ENCODE peak calls at places on chromosomes 5 and 9, in nine cellular contexts. One of them, this sample, is unnamed.

GRCh38 chr9:89120704-89121103 is 57.9 kb downstream of the SHC3 start:
- DNase-seq in ovary: no peak
- DNase-seq in activated CD8-positive, alpha-beta memory T cell treated with anti-CD3 and anti-CD28 coated beads for 24 hours: no peak
- DNase-seq in AG04450: no peak
- DNase-seq in caudate nucleus: no peak
- DNase-seq in dorsolateral prefrontal cortex: no peak
- DNase-seq in stimulated activated CD4-positive, alpha-beta T cell treated with anti-CD3 and anti-CD28 coated beads, Interleukin-12 subunit alpha, Interleukin-12 subunit beta, amount 100 ng/mL, for 24 hours: no peak
- DNase-seq in SW480: no peak
- DNase-seq in HCEC 1CT: no peak
- DNase-seq in this sample: no peak

GRCh38 chr9:95572370-95573151 is 55.8 kb upstream of the PTCH1 start:
- DNase-seq in ovary: no peak
- DNase-seq in activated CD8-positive, alpha-beta memory T cell treated with anti-CD3 and anti-CD28 coated beads for 24 hours: no peak
- DNase-seq in AG04450: no peak
- DNase-seq in caudate nucleus: no peak
- DNase-seq in dorsolateral prefrontal cortex: no peak
- DNase-seq in stimulated activated CD4-positive, alpha-beta T cell treated with anti-CD3 and anti-CD28 coated beads, Interleukin-12 subunit alpha, Interleukin-12 subunit beta, amount 100 ng/mL, for 24 hours: no peak
- DNase-seq in SW480: no peak
- DNase-seq in HCEC 1CT: peak
- DNase-seq in this sample: no peak

GRCh38 chr9:29966247-29966646 is 2393.0 kb upstream of the C9orf72 start:
- DNase-seq in ovary: no peak
- DNase-seq in activated CD8-positive, alpha-beta memory T cell treated with anti-CD3 and anti-CD28 coated beads for 24 hours: no peak
- DNase-seq in AG04450: no peak
- DNase-seq in caudate nucleus: no peak
- DNase-seq in dorsolateral prefrontal cortex: no peak
- DNase-seq in stimulated activated CD4-positive, alpha-beta T cell treated with anti-CD3 and anti-CD28 coated beads, Interleukin-12 subunit alpha, Interleukin-12 subunit beta, amount 100 ng/mL, for 24 hours: no peak
- DNase-seq in SW480: no peak
- DNase-seq in HCEC 1CT: no peak
- DNase-seq in this sample: peak

GRCh38 chr9:127308559-127309429 is 44.2 kb downstream of the GARNL3 start:
- DNase-seq in ovary: no peak
- DNase-seq in activated CD8-positive, alpha-beta memory T cell treated with anti-CD3 and anti-CD28 coated beads for 24 hours: no peak
- DNase-seq in AG04450: no peak
- DNase-seq in caudate nucleus: no peak
- DNase-seq in dorsolateral prefrontal cortex: no peak
- DNase-seq in stimulated activated CD4-positive, alpha-beta T cell treated with anti-CD3 and anti-CD28 coated beads, Interleukin-12 subunit alpha, Interleukin-12 subunit beta, amount 100 ng/mL, for 24 hours: no peak
- DNase-seq in SW480: no peak
- DNase-seq in HCEC 1CT: peak
- DNase-seq in this sample: peak

GRCh38 chr5:691817-692529 is 1.2 kb downstream of the TPPP start:
- DNase-seq in ovary: no peak
- DNase-seq in activated CD8-positive, alpha-beta memory T cell treated with anti-CD3 and anti-CD28 coated beads for 24 hours: no peak
- DNase-seq in AG04450: no peak
- DNase-seq in caudate nucleus: no peak
- DNase-seq in dorsolateral prefrontal cortex: no peak
- DNase-seq in stimulated activated CD4-positive, alpha-beta T cell treated with anti-CD3 and anti-CD28 coated beads, Interleukin-12 subunit alpha, Interleukin-12 subunit beta, amount 100 ng/mL, for 24 hours: no peak
- DNase-seq in SW480: no peak
- DNase-seq in HCEC 1CT: no peak
- DNase-seq in this sample: peak

GRCh38 chr5:158751961-158752655 is 347.6 kb downstream of the EBF1 start:
- DNase-seq in ovary: no peak
- DNase-seq in activated CD8-positive, alpha-beta memory T cell treated with anti-CD3 and anti-CD28 coated beads for 24 hours: no peak
- DNase-seq in AG04450: no peak
- DNase-seq in caudate nucleus: no peak
- DNase-seq in dorsolateral prefrontal cortex: no peak
- DNase-seq in stimulated activated CD4-positive, alpha-beta T cell treated with anti-CD3 and anti-CD28 coated beads, Interleukin-12 subunit alpha, Interleukin-12 subunit beta, amount 100 ng/mL, for 24 hours: no peak
- DNase-seq in SW480: no peak
- DNase-seq in HCEC 1CT: no peak
- DNase-seq in this sample: no peak

GRCh38 chr9:111483419-111483861 is 743 bp downstream of the ECPAS start:
- DNase-seq in ovary: no peak
- DNase-seq in activated CD8-positive, alpha-beta memory T cell treated with anti-CD3 and anti-CD28 coated beads for 24 hours: no peak
- DNase-seq in AG04450: no peak
- DNase-seq in caudate nucleus: peak
- DNase-seq in dorsolateral prefrontal cortex: no peak
- DNase-seq in stimulated activated CD4-positive, alpha-beta T cell treated with anti-CD3 and anti-CD28 coated beads, Interleukin-12 subunit alpha, Interleukin-12 subunit beta, amount 100 ng/mL, for 24 hours: peak
- DNase-seq in SW480: no peak
- DNase-seq in HCEC 1CT: peak
- DNase-seq in this sample: peak

GRCh38 chr9:125189011-125189360 is 617 bp downstream of the PPP6C start:
- DNase-seq in ovary: no peak
- DNase-seq in activated CD8-positive, alpha-beta memory T cell treated with anti-CD3 and anti-CD28 coated beads for 24 hours: no peak
- DNase-seq in AG04450: no peak
- DNase-seq in caudate nucleus: no peak
- DNase-seq in dorsolateral prefrontal cortex: no peak
- DNase-seq in stimulated activated CD4-positive, alpha-beta T cell treated with anti-CD3 and anti-CD28 coated beads, Interleukin-12 subunit alpha, Interleukin-12 subunit beta, amount 100 ng/mL, for 24 hours: no peak
- DNase-seq in SW480: peak
- DNase-seq in HCEC 1CT: no peak
- DNase-seq in this sample: peak

GRCh38 chr9:109086221-109086620 is 33.5 kb downstream of the TMEM245 start:
- DNase-seq in ovary: no peak
- DNase-seq in activated CD8-positive, alpha-beta memory T cell treated with anti-CD3 and anti-CD28 coated beads for 24 hours: no peak
- DNase-seq in AG04450: no peak
- DNase-seq in caudate nucleus: no peak
- DNase-seq in dorsolateral prefrontal cortex: no peak
- DNase-seq in stimulated activated CD4-positive, alpha-beta T cell treated with anti-CD3 and anti-CD28 coated beads, Interleukin-12 subunit alpha, Interleukin-12 subunit beta, amount 100 ng/mL, for 24 hours: no peak
- DNase-seq in SW480: no peak
- DNase-seq in HCEC 1CT: peak
- DNase-seq in this sample: no peak

GRCh38 chr5:167743685-167744084 is 547.8 kb upstream of the WWC1 start:
- DNase-seq in ovary: no peak
- DNase-seq in activated CD8-positive, alpha-beta memory T cell treated with anti-CD3 and anti-CD28 coated beads for 24 hours: no peak
- DNase-seq in AG04450: peak
- DNase-seq in caudate nucleus: no peak
- DNase-seq in dorsolateral prefrontal cortex: no peak
- DNase-seq in stimulated activated CD4-positive, alpha-beta T cell treated with anti-CD3 and anti-CD28 coated beads, Interleukin-12 subunit alpha, Interleukin-12 subunit beta, amount 100 ng/mL, for 24 hours: no peak
- DNase-seq in SW480: no peak
- DNase-seq in HCEC 1CT: peak
- DNase-seq in this sample: no peak

GRCh38 chr5:142364251-142365145 is 39.7 kb upstream of the SPRY4 start:
- DNase-seq in ovary: no peak
- DNase-seq in activated CD8-positive, alpha-beta memory T cell treated with anti-CD3 and anti-CD28 coated beads for 24 hours: no peak
- DNase-seq in AG04450: no peak
- DNase-seq in caudate nucleus: no peak
- DNase-seq in dorsolateral prefrontal cortex: no peak
- DNase-seq in stimulated activated CD4-positive, alpha-beta T cell treated with anti-CD3 and anti-CD28 coated beads, Interleukin-12 subunit alpha, Interleukin-12 subunit beta, amount 100 ng/mL, for 24 hours: no peak
- DNase-seq in SW480: peak
- DNase-seq in HCEC 1CT: no peak
- DNase-seq in this sample: peak

GRCh38 chr5:66981705-66982387 is 214.8 kb downstream of the CD180 start:
- DNase-seq in ovary: no peak
- DNase-seq in activated CD8-positive, alpha-beta memory T cell treated with anti-CD3 and anti-CD28 coated beads for 24 hours: no peak
- DNase-seq in AG04450: no peak
- DNase-seq in caudate nucleus: no peak
- DNase-seq in dorsolateral prefrontal cortex: no peak
- DNase-seq in stimulated activated CD4-positive, alpha-beta T cell treated with anti-CD3 and anti-CD28 coated beads, Interleukin-12 subunit alpha, Interleukin-12 subunit beta, amount 100 ng/mL, for 24 hours: no peak
- DNase-seq in SW480: no peak
- DNase-seq in HCEC 1CT: no peak
- DNase-seq in this sample: no peak

GRCh38 chr5:40877371-40877988 is 31.8 kb upstream of the C7 start:
- DNase-seq in ovary: no peak
- DNase-seq in activated CD8-positive, alpha-beta memory T cell treated with anti-CD3 and anti-CD28 coated beads for 24 hours: no peak
- DNase-seq in AG04450: no peak
- DNase-seq in caudate nucleus: no peak
- DNase-seq in dorsolateral prefrontal cortex: no peak
- DNase-seq in stimulated activated CD4-positive, alpha-beta T cell treated with anti-CD3 and anti-CD28 coated beads, Interleukin-12 subunit alpha, Interleukin-12 subunit beta, amount 100 ng/mL, for 24 hours: no peak
- DNase-seq in SW480: peak
- DNase-seq in HCEC 1CT: no peak
- DNase-seq in this sample: peak

GRCh38 chr5:127934791-127935256 is 148.7 kb upstream of the SLC12A2 start:
- DNase-seq in ovary: no peak
- DNase-seq in activated CD8-positive, alpha-beta memory T cell treated with anti-CD3 and anti-CD28 coated beads for 24 hours: no peak
- DNase-seq in AG04450: no peak
- DNase-seq in caudate nucleus: no peak
- DNase-seq in dorsolateral prefrontal cortex: no peak
- DNase-seq in stimulated activated CD4-positive, alpha-beta T cell treated with anti-CD3 and anti-CD28 coated beads, Interleukin-12 subunit alpha, Interleukin-12 subunit beta, amount 100 ng/mL, for 24 hours: no peak
- DNase-seq in SW480: peak
- DNase-seq in HCEC 1CT: peak
- DNase-seq in this sample: peak

GRCh38 chr9:110922145-110922544 is 116.1 kb downstream of the LPAR1 start:
- DNase-seq in ovary: no peak
- DNase-seq in activated CD8-positive, alpha-beta memory T cell treated with anti-CD3 and anti-CD28 coated beads for 24 hours: no peak
- DNase-seq in AG04450: no peak
- DNase-seq in caudate nucleus: no peak
- DNase-seq in dorsolateral prefrontal cortex: no peak
- DNase-seq in stimulated activated CD4-positive, alpha-beta T cell treated with anti-CD3 and anti-CD28 coated beads, Interleukin-12 subunit alpha, Interleukin-12 subunit beta, amount 100 ng/mL, for 24 hours: no peak
- DNase-seq in SW480: peak
- DNase-seq in HCEC 1CT: no peak
- DNase-seq in this sample: no peak

GRCh38 chr9:130040901-130041647 is 1.9 kb downstream of the FNBP1 start:
- DNase-seq in ovary: no peak
- DNase-seq in activated CD8-positive, alpha-beta memory T cell treated with anti-CD3 and anti-CD28 coated beads for 24 hours: peak
- DNase-seq in AG04450: no peak
- DNase-seq in caudate nucleus: no peak
- DNase-seq in dorsolateral prefrontal cortex: no peak
- DNase-seq in stimulated activated CD4-positive, alpha-beta T cell treated with anti-CD3 and anti-CD28 coated beads, Interleukin-12 subunit alpha, Interleukin-12 subunit beta, amount 100 ng/mL, for 24 hours: no peak
- DNase-seq in SW480: no peak
- DNase-seq in HCEC 1CT: no peak
- DNase-seq in this sample: no peak

GRCh38 chr9:113636165-113636564 is 172.6 kb downstream of the RGS3 start:
- DNase-seq in ovary: no peak
- DNase-seq in activated CD8-positive, alpha-beta memory T cell treated with anti-CD3 and anti-CD28 coated beads for 24 hours: no peak
- DNase-seq in AG04450: no peak
- DNase-seq in caudate nucleus: no peak
- DNase-seq in dorsolateral prefrontal cortex: no peak
- DNase-seq in stimulated activated CD4-positive, alpha-beta T cell treated with anti-CD3 and anti-CD28 coated beads, Interleukin-12 subunit alpha, Interleukin-12 subunit beta, amount 100 ng/mL, for 24 hours: no peak
- DNase-seq in SW480: no peak
- DNase-seq in HCEC 1CT: no peak
- DNase-seq in this sample: no peak